ENCODE peak calls at places on chromosome 6, in six cellular contexts. X is psoas muscle; U is CD4-positive, alpha-beta T cell; W is neural progenitor cell; S is neuronal stem cell; H is thoracic aorta. J is an unnamed sample.

GRCh38 chr6:78611097-78611625 is 256.2 kb upstream of the IRAK1BP1 start:
- DNase-seq in X (no peak), U (no peak), W (no peak), S (no peak), H (no peak), J (no peak)

GRCh38 chr6:35703554-35703953 is 14.8 kb upstream of the FKBP5 start:
- DNase-seq in X (no peak), U (no peak), W (no peak), S (no peak), H (no peak), J (no peak)

GRCh38 chr6:142808405-142809061 is 136.4 kb downstream of the HIVEP2 start:
- DNase-seq in X (no peak), U (no peak), W (no peak), S (no peak), H (no peak), J (no peak)

GRCh38 chr6:132357120-132357519 is 44.2 kb downstream of the MOXD1 start:
- DNase-seq in X (no peak), U (no peak), W (no peak), S (no peak), H (no peak), J (no peak)

GRCh38 chr6:37676071-37676470 is 21.6 kb downstream of the MDGA1 start:
- DNase-seq in X (no peak), U (no peak), W (no peak), S (no peak), H (no peak), J (no peak)

GRCh38 chr6:3194535-3195376 is 32.7 kb downstream of the TUBB2B start:
- DNase-seq in X (no peak), U (no peak), W (peak; percentile 82), S (peak; percentile 59), H (no peak), J (no peak)

GRCh38 chr6:106514281-106514885 is 114.9 kb downstream of the RTN4IP1 start:
- DNase-seq in X (no peak), U (no peak), W (no peak), S (no peak), H (no peak), J (no peak)

GRCh38 chr6:1993049-1993448 is 252.4 kb downstream of the GMDS start:
- DNase-seq in X (no peak), U (no peak), W (no peak), S (no peak), H (no peak), J (no peak)

GRCh38 chr6:156727715-156728385 is 49.3 kb upstream of the ARID1B start:
- DNase-seq in X (no peak), U (no peak), W (no peak), S (no peak), H (no peak), J (no peak)

GRCh38 chr6:37017606-37018005 is 12.2 kb downstream of the FGD2 start:
- DNase-seq in X (no peak), U (no peak), W (peak; percentile 21), S (no peak), H (no peak), J (no peak)

GRCh38 chr6:169556758-169557505 is 144.9 kb downstream of the WDR27 start:
- DNase-seq in X (no peak), U (no peak), W (no peak), S (no peak), H (no peak), J (no peak)

GRCh38 chr6:7196019-7196402 is 88.2 kb downstream of the RREB1 start:
- DNase-seq in X (no peak), U (peak; percentile 9), W (no peak), S (no peak), H (no peak), J (no peak)

GRCh38 chr6:10030942-10031537 is 383.8 kb downstream of the TFAP2A start:
- DNase-seq in X (no peak), U (no peak), W (peak; percentile 61), S (no peak), H (no peak), J (no peak)

GRCh38 chr6:37535701-37536461 is 36.2 kb upstream of the CCDC167 start:
- DNase-seq in X (no peak), U (no peak), W (peak; percentile 75), S (no peak), H (no peak), J (no peak)

GRCh38 chr6:107730106-107730505 is 94.0 kb downstream of the SCML4 start:
- DNase-seq in X (no peak), U (peak; percentile 57), W (peak; percentile 25), S (no peak), H (no peak), J (no peak)

GRCh38 chr6:111730835-111731234 is 125.2 kb upstream of the TRAF3IP2 start:
- DNase-seq in X (no peak), U (no peak), W (peak; percentile 63), S (peak; percentile 50), H (no peak), J (no peak)

GRCh38 chr6:5764401-5764955 is 242.2 kb downstream of the NRN1 start:
- DNase-seq in X (peak; percentile 50), U (no peak), W (no peak), S (no peak), H (peak; percentile 38), J (peak; percentile 93)

GRCh38 chr6:163983601-163984445 is 569.3 kb downstream of the QKI start:
- DNase-seq in X (no peak), U (no peak), W (peak; percentile 47), S (no peak), H (no peak), J (no peak)

GRCh38 chr6:126352514-126352913 is 12.6 kb downstream of the CENPW start:
- DNase-seq in X (no peak), U (no peak), W (no peak), S (no peak), H (no peak), J (no peak)

GRCh38 chr6:126361832-126362231 is 21.9 kb downstream of the CENPW start:
- DNase-seq in X (no peak), U (no peak), W (no peak), S (no peak), H (no peak), J (no peak)

GRCh38 chr6:126351960-126352359 is 12.0 kb downstream of the CENPW start:
- DNase-seq in X (no peak), U (no peak), W (no peak), S (no peak), H (no peak), J (no peak)

GRCh38 chr6:126359936-126360537 is 20.1 kb downstream of the CENPW start:
- DNase-seq in X (no peak), U (no peak), W (no peak), S (no peak), H (no peak), J (no peak)

DNA sequence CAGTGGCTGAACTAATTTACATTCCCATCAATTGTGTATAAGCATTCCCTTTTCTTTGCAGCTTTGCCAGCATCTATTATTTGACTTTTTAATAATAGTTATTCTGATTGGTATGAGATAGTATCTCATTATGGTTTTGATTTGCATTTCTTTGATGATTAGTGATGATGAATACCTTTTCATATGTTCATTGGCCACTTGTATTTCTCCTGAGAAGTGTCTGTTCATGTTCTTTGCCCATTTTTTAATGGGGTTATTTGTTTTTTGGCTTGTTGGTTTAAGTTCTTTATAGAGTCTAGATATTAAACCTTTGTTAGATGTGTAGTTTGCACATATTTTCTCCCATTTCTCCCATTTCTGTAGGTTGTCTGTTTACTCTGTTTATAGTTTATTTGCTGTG is 16.6 kb downstream of the CENPW start:
- DNase-seq in X (no peak), U (no peak), W (no peak), S (no peak), H (no peak), J (no peak)
- H3K9me3 ChIP-seq in X (peaks cover 24% of the 10 kb centered on the region), U (peaks cover 13% of the 10 kb centered on the region), W (peaks cover 12% of the 10 kb centered on the region), S (no peaks in the 10 kb centered on the region), H (peaks cover 22% of the 10 kb centered on the region), J (no peaks in the 10 kb centered on the region)

GRCh38 chr6:304833-305370 is 12.6 kb downstream of the DUSP22 start:
- DNase-seq in X (no peak), U (no peak), W (no peak), S (no peak), H (no peak), J (no peak)
- H3K9me3 ChIP-seq in X (no peaks in the 10 kb centered on the region), U (no peaks in the 10 kb centered on the region), W (no peaks in the 10 kb centered on the region), S (peaks cover 53% of the 10 kb centered on the region), H (no peaks in the 10 kb centered on the region), J (no peaks in the 10 kb centered on the region)

DNA sequence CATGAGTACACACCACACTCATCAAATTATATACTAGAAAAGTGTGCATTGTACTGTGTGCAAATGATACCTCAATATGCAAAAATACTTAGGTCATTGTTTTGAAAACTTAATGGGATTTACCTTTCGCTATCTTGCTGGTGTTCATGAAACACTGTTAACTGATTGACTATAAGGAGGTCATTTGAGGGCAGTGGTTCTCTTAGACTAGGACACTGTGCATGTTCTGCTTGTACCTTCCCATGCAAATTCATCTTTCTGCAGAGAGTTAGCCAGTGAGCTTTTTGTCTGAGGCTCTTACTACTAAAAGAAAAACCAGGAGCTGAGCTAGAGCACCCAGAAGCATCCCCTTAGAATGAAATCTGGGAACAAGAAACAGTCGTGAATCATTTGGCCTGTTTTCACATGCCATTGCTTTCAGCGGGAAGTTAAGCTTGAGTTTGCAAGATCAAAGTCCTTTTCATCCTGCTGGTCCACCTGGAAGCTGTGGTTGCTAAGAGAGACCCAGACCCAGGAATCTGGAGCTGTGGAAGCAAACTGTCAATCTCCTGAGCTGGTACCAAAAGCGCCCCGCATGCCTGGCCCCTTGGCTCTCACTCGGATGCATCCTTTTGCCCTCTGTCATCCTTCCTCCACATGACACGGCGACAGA is 204.9 kb downstream of the TTLL2 start:
- DNase-seq in X (no peak), U (no peak), W (no peak), S (no peak), H (no peak), J (no peak)
- H3K9me3 ChIP-seq in X (no peaks in the 10 kb centered on the region), U (no peaks in the 10 kb centered on the region), W (no peaks in the 10 kb centered on the region), S (no peaks in the 10 kb centered on the region), H (no peaks in the 10 kb centered on the region), J (no peaks in the 10 kb centered on the region)

GRCh38 chr6:28090902-28091586 is 10.7 kb downstream of the ZNF165 start:
- DNase-seq in X (peak; percentile 21), U (no peak), W (no peak), S (no peak), H (no peak), J (no peak)
- H3K9me3 ChIP-seq in X (no peaks in the 10 kb centered on the region), U (peaks cover 39% of the 10 kb centered on the region), W (peaks cover 4% of the 10 kb centered on the region), S (peaks cover 9% of the 10 kb centered on the region), H (peaks cover 3% of the 10 kb centered on the region), J (no peaks in the 10 kb centered on the region)